ENCODE peak calls at places on chromosomes 3 and 15, in nine cellular contexts. One of them, this sample, is unnamed.

GRCh38 chr15:60000824-60001641 is 3.1 kb upstream of the FOXB1 start:
- DNase-seq in GM23338: peak
- DNase-seq in CD4-positive, alpha-beta T cell: peak
- DNase-seq in cardiac muscle cell: no peak
- DNase-seq in left ventricle myocardium inferior: no peak
- DNase-seq in activated CD8-positive, alpha-beta T cell treated with anti-CD3 and anti-CD28 coated beads for 36 hours: no peak
- DNase-seq in dorsolateral prefrontal cortex: no peak
- DNase-seq in upper lobe of right lung: no peak
- DNase-seq in HFFc6: no peak
- DNase-seq in this sample: no peak

GRCh38 chr3:119579366-119580147 is at the start of gene ADPRH:
- DNase-seq in GM23338: peak
- DNase-seq in CD4-positive, alpha-beta T cell: peak
- DNase-seq in cardiac muscle cell: peak
- DNase-seq in left ventricle myocardium inferior: peak
- DNase-seq in activated CD8-positive, alpha-beta T cell treated with anti-CD3 and anti-CD28 coated beads for 36 hours: peak
- DNase-seq in dorsolateral prefrontal cortex: peak
- DNase-seq in upper lobe of right lung: peak
- DNase-seq in HFFc6: peak
- DNase-seq in this sample: no peak

GRCh38 chr15:74430510-74430951 is 3.2 kb downstream of the SEMA7A start:
- DNase-seq in GM23338: no peak
- DNase-seq in CD4-positive, alpha-beta T cell: no peak
- DNase-seq in cardiac muscle cell: no peak
- DNase-seq in left ventricle myocardium inferior: no peak
- DNase-seq in activated CD8-positive, alpha-beta T cell treated with anti-CD3 and anti-CD28 coated beads for 36 hours: no peak
- DNase-seq in dorsolateral prefrontal cortex: no peak
- DNase-seq in upper lobe of right lung: no peak
- DNase-seq in HFFc6: no peak
- DNase-seq in this sample: no peak

GRCh38 chr15:85542895-85543331 is 162.5 kb downstream of the AKAP13 start:
- DNase-seq in GM23338: no peak
- DNase-seq in CD4-positive, alpha-beta T cell: no peak
- DNase-seq in cardiac muscle cell: no peak
- DNase-seq in left ventricle myocardium inferior: no peak
- DNase-seq in activated CD8-positive, alpha-beta T cell treated with anti-CD3 and anti-CD28 coated beads for 36 hours: peak
- DNase-seq in dorsolateral prefrontal cortex: no peak
- DNase-seq in upper lobe of right lung: no peak
- DNase-seq in HFFc6: no peak
- DNase-seq in this sample: no peak

GRCh38 chr3:170523248-170523647 is 62.6 kb downstream of the SLC7A14 start:
- DNase-seq in GM23338: no peak
- DNase-seq in CD4-positive, alpha-beta T cell: no peak
- DNase-seq in cardiac muscle cell: no peak
- DNase-seq in left ventricle myocardium inferior: no peak
- DNase-seq in activated CD8-positive, alpha-beta T cell treated with anti-CD3 and anti-CD28 coated beads for 36 hours: no peak
- DNase-seq in dorsolateral prefrontal cortex: no peak
- DNase-seq in upper lobe of right lung: no peak
- DNase-seq in HFFc6: peak
- DNase-seq in this sample: no peak

GRCh38 chr15:38128389-38128788 is 124.2 kb upstream of the SPRED1 start:
- DNase-seq in GM23338: no peak
- DNase-seq in CD4-positive, alpha-beta T cell: no peak
- DNase-seq in cardiac muscle cell: peak
- DNase-seq in left ventricle myocardium inferior: no peak
- DNase-seq in activated CD8-positive, alpha-beta T cell treated with anti-CD3 and anti-CD28 coated beads for 36 hours: no peak
- DNase-seq in dorsolateral prefrontal cortex: no peak
- DNase-seq in upper lobe of right lung: no peak
- DNase-seq in HFFc6: no peak
- DNase-seq in this sample: peak

GRCh38 chr15:25136119-25136518 is 181.3 kb downstream of the SNRPN start:
- DNase-seq in GM23338: peak
- DNase-seq in CD4-positive, alpha-beta T cell: no peak
- DNase-seq in cardiac muscle cell: peak
- DNase-seq in left ventricle myocardium inferior: no peak
- DNase-seq in activated CD8-positive, alpha-beta T cell treated with anti-CD3 and anti-CD28 coated beads for 36 hours: peak
- DNase-seq in dorsolateral prefrontal cortex: no peak
- DNase-seq in upper lobe of right lung: no peak
- DNase-seq in HFFc6: no peak
- DNase-seq in this sample: no peak

GRCh38 chr3:38834717-38835116 is 18.7 kb upstream of the SCN10A start:
- DNase-seq in GM23338: no peak
- DNase-seq in CD4-positive, alpha-beta T cell: no peak
- DNase-seq in cardiac muscle cell: peak
- DNase-seq in left ventricle myocardium inferior: no peak
- DNase-seq in activated CD8-positive, alpha-beta T cell treated with anti-CD3 and anti-CD28 coated beads for 36 hours: no peak
- DNase-seq in dorsolateral prefrontal cortex: no peak
- DNase-seq in upper lobe of right lung: no peak
- DNase-seq in HFFc6: no peak
- DNase-seq in this sample: no peak

GRCh38 chr15:46277994-46278885 is 643.4 kb downstream of the SQOR start:
- DNase-seq in GM23338: no peak
- DNase-seq in CD4-positive, alpha-beta T cell: no peak
- DNase-seq in cardiac muscle cell: no peak
- DNase-seq in left ventricle myocardium inferior: no peak
- DNase-seq in activated CD8-positive, alpha-beta T cell treated with anti-CD3 and anti-CD28 coated beads for 36 hours: no peak
- DNase-seq in dorsolateral prefrontal cortex: no peak
- DNase-seq in upper lobe of right lung: no peak
- DNase-seq in HFFc6: no peak
- DNase-seq in this sample: no peak

GRCh38 chr3:132288357-132288756 is 28.9 kb upstream of the ACP3 start:
- DNase-seq in GM23338: no peak
- DNase-seq in CD4-positive, alpha-beta T cell: no peak
- DNase-seq in cardiac muscle cell: peak
- DNase-seq in left ventricle myocardium inferior: no peak
- DNase-seq in activated CD8-positive, alpha-beta T cell treated with anti-CD3 and anti-CD28 coated beads for 36 hours: no peak
- DNase-seq in dorsolateral prefrontal cortex: no peak
- DNase-seq in upper lobe of right lung: no peak
- DNase-seq in HFFc6: no peak
- DNase-seq in this sample: no peak

GRCh38 chr3:195100903-195101591 is 169.9 kb downstream of the XXYLT1 start:
- DNase-seq in GM23338: no peak
- DNase-seq in CD4-positive, alpha-beta T cell: no peak
- DNase-seq in cardiac muscle cell: peak
- DNase-seq in left ventricle myocardium inferior: peak
- DNase-seq in activated CD8-positive, alpha-beta T cell treated with anti-CD3 and anti-CD28 coated beads for 36 hours: no peak
- DNase-seq in dorsolateral prefrontal cortex: peak
- DNase-seq in upper lobe of right lung: peak
- DNase-seq in HFFc6: no peak
- DNase-seq in this sample: no peak

GRCh38 chr3:134423153-134423552 is 48.9 kb upstream of the AMOTL2 start:
- DNase-seq in GM23338: peak
- DNase-seq in CD4-positive, alpha-beta T cell: no peak
- DNase-seq in cardiac muscle cell: peak
- DNase-seq in left ventricle myocardium inferior: no peak
- DNase-seq in activated CD8-positive, alpha-beta T cell treated with anti-CD3 and anti-CD28 coated beads for 36 hours: no peak
- DNase-seq in dorsolateral prefrontal cortex: no peak
- DNase-seq in upper lobe of right lung: no peak
- DNase-seq in HFFc6: no peak
- DNase-seq in this sample: no peak

GRCh38 chr3:195032106-195032759 is 238.7 kb downstream of the XXYLT1 start:
- DNase-seq in GM23338: no peak
- DNase-seq in CD4-positive, alpha-beta T cell: no peak
- DNase-seq in cardiac muscle cell: no peak
- DNase-seq in left ventricle myocardium inferior: no peak
- DNase-seq in activated CD8-positive, alpha-beta T cell treated with anti-CD3 and anti-CD28 coated beads for 36 hours: no peak
- DNase-seq in dorsolateral prefrontal cortex: no peak
- DNase-seq in upper lobe of right lung: peak
- DNase-seq in HFFc6: no peak
- DNase-seq in this sample: no peak

GRCh38 chr15:90680371-90680935 is 36.7 kb upstream of the BLM start:
- DNase-seq in GM23338: no peak
- DNase-seq in CD4-positive, alpha-beta T cell: no peak
- DNase-seq in cardiac muscle cell: peak
- DNase-seq in left ventricle myocardium inferior: no peak
- DNase-seq in activated CD8-positive, alpha-beta T cell treated with anti-CD3 and anti-CD28 coated beads for 36 hours: no peak
- DNase-seq in dorsolateral prefrontal cortex: no peak
- DNase-seq in upper lobe of right lung: no peak
- DNase-seq in HFFc6: peak
- DNase-seq in this sample: no peak

GRCh38 chr3:113659121-113659531 is 37.3 kb downstream of the USF3 start:
- DNase-seq in GM23338: no peak
- DNase-seq in CD4-positive, alpha-beta T cell: no peak
- DNase-seq in cardiac muscle cell: no peak
- DNase-seq in left ventricle myocardium inferior: no peak
- DNase-seq in activated CD8-positive, alpha-beta T cell treated with anti-CD3 and anti-CD28 coated beads for 36 hours: no peak
- DNase-seq in dorsolateral prefrontal cortex: no peak
- DNase-seq in upper lobe of right lung: no peak
- DNase-seq in HFFc6: no peak
- DNase-seq in this sample: no peak

GRCh38 chr15:36323607-36324006 is 255.8 kb upstream of the CDIN1 start:
- DNase-seq in GM23338: no peak
- DNase-seq in CD4-positive, alpha-beta T cell: no peak
- DNase-seq in cardiac muscle cell: no peak
- DNase-seq in left ventricle myocardium inferior: no peak
- DNase-seq in activated CD8-positive, alpha-beta T cell treated with anti-CD3 and anti-CD28 coated beads for 36 hours: no peak
- DNase-seq in dorsolateral prefrontal cortex: no peak
- DNase-seq in upper lobe of right lung: no peak
- DNase-seq in HFFc6: peak
- DNase-seq in this sample: no peak

GRCh38 chr3:44632193-44632592 is 7.4 kb downstream of the ZNF197 start:
- DNase-seq in GM23338: no peak
- DNase-seq in CD4-positive, alpha-beta T cell: no peak
- DNase-seq in cardiac muscle cell: no peak
- DNase-seq in left ventricle myocardium inferior: no peak
- DNase-seq in activated CD8-positive, alpha-beta T cell treated with anti-CD3 and anti-CD28 coated beads for 36 hours: no peak
- DNase-seq in dorsolateral prefrontal cortex: no peak
- DNase-seq in upper lobe of right lung: no peak
- DNase-seq in HFFc6: no peak
- DNase-seq in this sample: no peak

GRCh38 chr3:12188328-12188648 is 29.6 kb upstream of the TIMP4 start:
- DNase-seq in GM23338: no peak
- DNase-seq in CD4-positive, alpha-beta T cell: no peak
- DNase-seq in cardiac muscle cell: no peak
- DNase-seq in left ventricle myocardium inferior: no peak
- DNase-seq in activated CD8-positive, alpha-beta T cell treated with anti-CD3 and anti-CD28 coated beads for 36 hours: peak
- DNase-seq in dorsolateral prefrontal cortex: no peak
- DNase-seq in upper lobe of right lung: no peak
- DNase-seq in HFFc6: no peak
- DNase-seq in this sample: no peak

GRCh38 chr15:88613074-88613944 is 7.8 kb upstream of the AEN start:
- DNase-seq in GM23338: peak
- DNase-seq in CD4-positive, alpha-beta T cell: no peak
- DNase-seq in cardiac muscle cell: peak
- DNase-seq in left ventricle myocardium inferior: no peak
- DNase-seq in activated CD8-positive, alpha-beta T cell treated with anti-CD3 and anti-CD28 coated beads for 36 hours: no peak
- DNase-seq in dorsolateral prefrontal cortex: no peak
- DNase-seq in upper lobe of right lung: no peak
- DNase-seq in HFFc6: peak
- DNase-seq in this sample: no peak

GRCh38 chr15:74194572-74195559 is 7.7 kb downstream of the STRA6 start:
- DNase-seq in GM23338: no peak
- DNase-seq in CD4-positive, alpha-beta T cell: no peak
- DNase-seq in cardiac muscle cell: no peak
- DNase-seq in left ventricle myocardium inferior: no peak
- DNase-seq in activated CD8-positive, alpha-beta T cell treated with anti-CD3 and anti-CD28 coated beads for 36 hours: no peak
- DNase-seq in dorsolateral prefrontal cortex: no peak
- DNase-seq in upper lobe of right lung: no peak
- DNase-seq in HFFc6: no peak
- DNase-seq in this sample: no peak

GRCh38 chr15:99980791-99981190 is 247.6 kb upstream of the LYSMD4 start:
- DNase-seq in GM23338: no peak
- DNase-seq in CD4-positive, alpha-beta T cell: no peak
- DNase-seq in cardiac muscle cell: no peak
- DNase-seq in left ventricle myocardium inferior: no peak
- DNase-seq in activated CD8-positive, alpha-beta T cell treated with anti-CD3 and anti-CD28 coated beads for 36 hours: no peak
- DNase-seq in dorsolateral prefrontal cortex: no peak
- DNase-seq in upper lobe of right lung: no peak
- DNase-seq in HFFc6: no peak
- DNase-seq in this sample: no peak

GRCh38 chr3:71584216-71585061 is 911 bp upstream of the FOXP1 start:
- DNase-seq in GM23338: peak
- DNase-seq in CD4-positive, alpha-beta T cell: peak
- DNase-seq in cardiac muscle cell: peak
- DNase-seq in left ventricle myocardium inferior: peak
- DNase-seq in activated CD8-positive, alpha-beta T cell treated with anti-CD3 and anti-CD28 coated beads for 36 hours: peak
- DNase-seq in dorsolateral prefrontal cortex: peak
- DNase-seq in upper lobe of right lung: peak
- DNase-seq in HFFc6: peak
- DNase-seq in this sample: no peak

GRCh38 chr15:81336568-81336967 is 12.6 kb upstream of the STARD5 start:
- DNase-seq in GM23338: peak
- DNase-seq in CD4-positive, alpha-beta T cell: no peak
- DNase-seq in cardiac muscle cell: peak
- DNase-seq in left ventricle myocardium inferior: no peak
- DNase-seq in activated CD8-positive, alpha-beta T cell treated with anti-CD3 and anti-CD28 coated beads for 36 hours: peak
- DNase-seq in dorsolateral prefrontal cortex: no peak
- DNase-seq in upper lobe of right lung: no peak
- DNase-seq in HFFc6: peak
- DNase-seq in this sample: no peak
- TF ChIP-seq CTCF in GM23338: peak
- TF ChIP-seq CTCF in CD4-positive, alpha-beta T cell: peak
- TF ChIP-seq CTCF in cardiac muscle cell: peak
- TF ChIP-seq CTCF in left ventricle myocardium inferior: peak
- TF ChIP-seq CTCF in activated CD8-positive, alpha-beta T cell treated with anti-CD3 and anti-CD28 coated beads for 36 hours: peak
- TF ChIP-seq CTCF in dorsolateral prefrontal cortex: no peak
- TF ChIP-seq CTCF in upper lobe of right lung: peak
- TF ChIP-seq CTCF in HFFc6: peak
- TF ChIP-seq CTCF in this sample: peak

DNA sequence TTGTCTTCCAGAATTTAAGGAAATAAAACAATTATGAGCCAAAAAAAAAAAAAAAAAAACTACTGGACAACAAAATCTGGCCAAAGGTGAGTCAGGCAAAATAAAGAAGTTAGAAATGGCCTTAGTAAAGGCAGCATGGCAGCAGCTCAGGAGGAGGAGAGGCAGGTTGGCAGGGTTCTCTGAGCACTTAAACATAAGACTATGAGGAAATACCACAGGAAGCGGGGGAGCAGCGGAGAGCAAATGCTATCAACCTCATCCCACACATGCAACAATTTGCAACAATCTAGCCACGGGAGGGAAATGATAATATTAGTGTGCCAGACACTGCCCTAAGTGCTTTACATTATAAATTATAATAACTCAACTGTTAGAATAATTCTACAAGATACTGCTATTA is 247.3 kb upstream of the NSMCE3 start:
- DNase-seq in GM23338: no peak
- DNase-seq in CD4-positive, alpha-beta T cell: no peak
- DNase-seq in cardiac muscle cell: peak
- DNase-seq in left ventricle myocardium inferior: no peak
- DNase-seq in activated CD8-positive, alpha-beta T cell treated with anti-CD3 and anti-CD28 coated beads for 36 hours: no peak
- DNase-seq in dorsolateral prefrontal cortex: no peak
- DNase-seq in upper lobe of right lung: no peak
- DNase-seq in HFFc6: no peak
- DNase-seq in this sample: no peak
- TF ChIP-seq CTCF in GM23338: no peak
- TF ChIP-seq CTCF in CD4-positive, alpha-beta T cell: no peak
- TF ChIP-seq CTCF in cardiac muscle cell: no peak
- TF ChIP-seq CTCF in left ventricle myocardium inferior: no peak
- TF ChIP-seq CTCF in activated CD8-positive, alpha-beta T cell treated with anti-CD3 and anti-CD28 coated beads for 36 hours: no peak
- TF ChIP-seq CTCF in dorsolateral prefrontal cortex: no peak
- TF ChIP-seq CTCF in upper lobe of right lung: no peak
- TF ChIP-seq CTCF in HFFc6: no peak
- TF ChIP-seq CTCF in this sample: no peak

GRCh38 chr15:65212097-65212496 is 824 bp upstream of the CILP start:
- DNase-seq in GM23338: peak
- DNase-seq in CD4-positive, alpha-beta T cell: no peak
- DNase-seq in cardiac muscle cell: no peak
- DNase-seq in left ventricle myocardium inferior: no peak
- DNase-seq in activated CD8-positive, alpha-beta T cell treated with anti-CD3 and anti-CD28 coated beads for 36 hours: peak
- DNase-seq in dorsolateral prefrontal cortex: no peak
- DNase-seq in upper lobe of right lung: no peak
- DNase-seq in HFFc6: no peak
- DNase-seq in this sample: no peak
- TF ChIP-seq CTCF in GM23338: peak
- TF ChIP-seq CTCF in CD4-positive, alpha-beta T cell: peak
- TF ChIP-seq CTCF in cardiac muscle cell: peak
- TF ChIP-seq CTCF in left ventricle myocardium inferior: peak
- TF ChIP-seq CTCF in activated CD8-positive, alpha-beta T cell treated with anti-CD3 and anti-CD28 coated beads for 36 hours: peak
- TF ChIP-seq CTCF in dorsolateral prefrontal cortex: no peak
- TF ChIP-seq CTCF in upper lobe of right lung: peak
- TF ChIP-seq CTCF in HFFc6: peak
- TF ChIP-seq CTCF in this sample: peak

GRCh38 chr3:73608805-73609641 is 15.7 kb downstream of the PDZRN3 start:
- DNase-seq in GM23338: no peak
- DNase-seq in CD4-positive, alpha-beta T cell: no peak
- DNase-seq in cardiac muscle cell: no peak
- DNase-seq in left ventricle myocardium inferior: no peak
- DNase-seq in activated CD8-positive, alpha-beta T cell treated with anti-CD3 and anti-CD28 coated beads for 36 hours: no peak
- DNase-seq in dorsolateral prefrontal cortex: no peak
- DNase-seq in upper lobe of right lung: no peak
- DNase-seq in HFFc6: no peak
- DNase-seq in this sample: no peak
- TF ChIP-seq CTCF in GM23338: no peak
- TF ChIP-seq CTCF in CD4-positive, alpha-beta T cell: no peak
- TF ChIP-seq CTCF in cardiac muscle cell: no peak
- TF ChIP-seq CTCF in left ventricle myocardium inferior: no peak
- TF ChIP-seq CTCF in activated CD8-positive, alpha-beta T cell treated with anti-CD3 and anti-CD28 coated beads for 36 hours: no peak
- TF ChIP-seq CTCF in dorsolateral prefrontal cortex: no peak
- TF ChIP-seq CTCF in upper lobe of right lung: no peak
- TF ChIP-seq CTCF in HFFc6: no peak
- TF ChIP-seq CTCF in this sample: no peak

This sample was measured in epithelial cell of proximal tubule.